ENCODE peak calls at places on chromosome 9, in five cellular contexts. S, E, H, O and R are unnamed samples.

GRCh38 chr9:98488578-98489312 is 220.0 kb downstream of the GABBR2 start:
- DNase-seq in H (no peak), O (peak; percentile 98), S (no peak), E (peak; percentile 74), R (no peak)

GRCh38 chr9:137462396-137463193 is 3.5 kb upstream of the NSMF start:
- DNase-seq in S (peak; percentile 68), O (no peak), H (no peak), E (no peak), R (no peak)

GRCh38 chr9:99057665-99058625 is 47.0 kb upstream of the TGFBR1 start:
- DNase-seq in O (peak; percentile 80), H (no peak), E (peak; percentile 96), S (no peak), R (no peak)

GRCh38 chr9:74777136-74777879 is 110.4 kb downstream of the TRPM6 start:
- DNase-seq in S (peak; percentile 75), O (peak; percentile 30), H (peak; percentile 53), E (peak; percentile 50), R (no peak)

GRCh38 chr9:92720807-92721535 is 43.7 kb downstream of the BICD2 start:
- DNase-seq in O (no peak), H (no peak), E (no peak), S (no peak), R (no peak)

GRCh38 chr9:130024597-130024994 is 18.4 kb downstream of the FNBP1 start:
- DNase-seq in O (no peak), H (no peak), S (no peak), E (no peak), R (no peak)

GRCh38 chr9:137880976-137881530 is 3.5 kb downstream of the CACNA1B start:
- DNase-seq in S (peak; percentile 48), E (no peak), O (no peak), H (no peak), R (no peak)

GRCh38 chr9:137423810-137424291 is 658 bp downstream of the NOXA1 start:
- DNase-seq in E (no peak), S (peak; percentile 78), O (peak; percentile 93), H (peak; percentile 41), R (no peak)